ENCODE peak calls at places on chromosomes 5 and 9, in ten cellular contexts. S is RWPE1, E is dorsolateral prefrontal cortex, P is A673, H is WTC11, K is gastrocnemius medialis, U is endodermal cell, Y is lower lobe of right lung, V is right lobe of liver, D is GM12864. R is an unnamed sample.

GRCh38 chr5:99025298-99026045 is 96.7 kb upstream of the CHD1 start:
- DNase-seq in S (no peak), E (no peak), P (no peak), H (no peak), K (no peak), U (no peak), Y (no peak), V (peak), D (no peak), R (no peak)

GRCh38 chr9:129173296-129174101 is 4.6 kb downstream of the IER5L start:
- DNase-seq in S (no peak), E (no peak), P (no peak), H (no peak), K (no peak), U (no peak), Y (no peak), V (no peak), D (no peak), R (no peak)

GRCh38 chr9:105510024-105510423 is 47.9 kb upstream of the FKTN start:
- DNase-seq in S (peak), E (no peak), P (peak), H (no peak), K (no peak), U (no peak), Y (no peak), V (no peak), D (no peak), R (no peak)

GRCh38 chr5:118647587-118647986 is 340.8 kb downstream of the DTWD2 start:
- DNase-seq in S (no peak), E (no peak), P (no peak), H (no peak), K (no peak), U (peak), Y (no peak), V (no peak), D (no peak), R (no peak)

GRCh38 chr9:131984564-131984963 is 95.1 kb downstream of the MED27 start:
- DNase-seq in S (no peak), E (no peak), P (no peak), H (no peak), K (no peak), U (no peak), Y (no peak), V (no peak), D (no peak), R (no peak)

GRCh38 chr9:90022474-90022873 is 417.7 kb downstream of the GADD45G start:
- DNase-seq in S (no peak), E (no peak), P (no peak), H (no peak), K (no peak), U (peak), Y (no peak), V (no peak), D (no peak), R (no peak)

GRCh38 chr5:80554646-80555045 is 15.4 kb downstream of the ANKRD34B start:
- DNase-seq in S (no peak), E (no peak), P (no peak), H (peak), K (no peak), U (peak), Y (no peak), V (no peak), D (no peak), R (no peak)

GRCh38 chr5:126446498-126447224 is 23.5 kb downstream of the GRAMD2B start:
- DNase-seq in S (peak), E (no peak), P (no peak), H (no peak), K (no peak), U (no peak), Y (no peak), V (no peak), D (no peak), R (no peak)

GRCh38 chr9:32424616-32425015 is 40.2 kb downstream of the ACO1 start:
- DNase-seq in S (no peak), E (no peak), P (no peak), H (no peak), K (no peak), U (no peak), Y (no peak), V (no peak), D (no peak), R (no peak)

GRCh38 chr9:76688471-76689238 is 75.6 kb upstream of the PCA3 start:
- DNase-seq in S (no peak), E (no peak), P (no peak), H (no peak), K (no peak), U (no peak), Y (no peak), V (no peak), D (no peak), R (no peak)

GRCh38 chr9:135909371-135909770 is 2.0 kb upstream of the CAMSAP1 start:
- DNase-seq in S (no peak), E (no peak), P (no peak), H (no peak), K (no peak), U (no peak), Y (no peak), V (no peak), D (no peak), R (no peak)

GRCh38 chr9:88056876-88057275 is 81.4 kb downstream of the SPATA31C2 start:
- DNase-seq in S (no peak), E (no peak), P (no peak), H (no peak), K (no peak), U (peak), Y (no peak), V (no peak), D (no peak), R (no peak)

GRCh38 chr5:93585753-93586385 is 2.8 kb downstream of the NR2F1 start:
- DNase-seq in S (no peak), E (no peak), P (no peak), H (no peak), K (no peak), U (no peak), Y (no peak), V (no peak), D (no peak), R (no peak)

GRCh38 chr5:157486861-157487260 is 26.8 kb downstream of the NIPAL4 start:
- DNase-seq in S (no peak), E (no peak), P (no peak), H (no peak), K (no peak), U (no peak), Y (no peak), V (no peak), D (no peak), R (no peak)

GRCh38 chr5:134228624-134229023 is 2.8 kb upstream of the PPP2CA start:
- DNase-seq in S (no peak), E (no peak), P (no peak), H (no peak), K (no peak), U (no peak), Y (no peak), V (no peak), D (no peak), R (no peak)

GRCh38 chr5:144467795-144468194 is 297.1 kb downstream of the KCTD16 start:
- DNase-seq in S (peak), E (no peak), P (peak), H (peak), K (no peak), U (peak), Y (no peak), V (peak), D (no peak), R (peak)

GRCh38 chr5:126594676-126595485 is at the start of gene ALDH7A1:
- DNase-seq in S (peak), E (peak), P (peak), H (peak), K (peak), U (peak), Y (peak), V (peak), D (peak), R (peak)

GRCh38 chr5:98982880-98983279 is 54.1 kb upstream of the CHD1 start:
- DNase-seq in S (no peak), E (no peak), P (no peak), H (no peak), K (no peak), U (no peak), Y (no peak), V (no peak), D (no peak), R (no peak)

GRCh38 chr5:150780816-150781221 is 2.3 kb downstream of the SMIM3 start:
- DNase-seq in S (peak), E (no peak), P (no peak), H (no peak), K (no peak), U (no peak), Y (no peak), V (no peak), D (no peak), R (no peak)

GRCh38 chr9:113467183-113467582 is 3.7 kb downstream of the RGS3 start:
- DNase-seq in S (no peak), E (no peak), P (no peak), H (no peak), K (no peak), U (no peak), Y (no peak), V (no peak), D (no peak), R (no peak)

GRCh38 chr9:28073278-28073677 is 500.0 kb upstream of the C9orf72 start:
- DNase-seq in S (peak), E (no peak), P (peak), H (peak), K (no peak), U (peak), Y (no peak), V (no peak), D (no peak), R (peak)

GRCh38 chr9:137308102-137308619 is 6.1 kb upstream of the NRARP start:
- DNase-seq in S (no peak), E (no peak), P (no peak), H (no peak), K (no peak), U (peak), Y (no peak), V (no peak), D (no peak), R (no peak)

GRCh38 chr5:7876867-7877266 is 7.9 kb downstream of the MTRR start:
- DNase-seq in S (peak), E (no peak), P (peak), H (no peak), K (no peak), U (no peak), Y (no peak), V (no peak), D (no peak), R (no peak)

GRCh38 chr5:167653645-167654106 is 637.8 kb upstream of the WWC1 start:
- DNase-seq in S (peak), E (no peak), P (no peak), H (no peak), K (no peak), U (no peak), Y (no peak), V (no peak), D (no peak), R (no peak)

GRCh38 chr9:114777841-114778240 is 28.0 kb downstream of the TNFSF15 start:
- DNase-seq in S (no peak), E (no peak), P (no peak), H (no peak), K (no peak), U (no peak), Y (no peak), V (no peak), D (no peak), R (no peak)

GRCh38 chr5:60540855-60541805 is 158.8 kb downstream of the DEPDC1B start:
- DNase-seq in S (no peak), E (no peak), P (no peak), H (no peak), K (no peak), U (peak), Y (no peak), V (no peak), D (no peak), R (no peak)

GRCh38 chr5:112179290-112179689 is 239.8 kb downstream of the EPB41L4A start:
- DNase-seq in S (no peak), E (no peak), P (no peak), H (no peak), K (no peak), U (no peak), Y (no peak), V (no peak), D (no peak), R (no peak)

GRCh38 chr5:177107159-177107558 is 20.4 kb downstream of the FGFR4 start:
- DNase-seq in S (no peak), E (no peak), P (no peak), H (no peak), K (no peak), U (no peak), Y (no peak), V (no peak), D (no peak), R (no peak)

GRCh38 chr5:9519537-9519936 is 26.3 kb downstream of the SEMA5A start:
- DNase-seq in S (no peak), E (no peak), P (no peak), H (no peak), K (peak), U (no peak), Y (no peak), V (no peak), D (no peak), R (no peak)

GRCh38 chr5:133882107-133882695 is 86.2 kb downstream of the C5orf15 start:
- DNase-seq in S (no peak), E (no peak), P (no peak), H (no peak), K (no peak), U (no peak), Y (no peak), V (no peak), D (no peak), R (no peak)

DNA sequence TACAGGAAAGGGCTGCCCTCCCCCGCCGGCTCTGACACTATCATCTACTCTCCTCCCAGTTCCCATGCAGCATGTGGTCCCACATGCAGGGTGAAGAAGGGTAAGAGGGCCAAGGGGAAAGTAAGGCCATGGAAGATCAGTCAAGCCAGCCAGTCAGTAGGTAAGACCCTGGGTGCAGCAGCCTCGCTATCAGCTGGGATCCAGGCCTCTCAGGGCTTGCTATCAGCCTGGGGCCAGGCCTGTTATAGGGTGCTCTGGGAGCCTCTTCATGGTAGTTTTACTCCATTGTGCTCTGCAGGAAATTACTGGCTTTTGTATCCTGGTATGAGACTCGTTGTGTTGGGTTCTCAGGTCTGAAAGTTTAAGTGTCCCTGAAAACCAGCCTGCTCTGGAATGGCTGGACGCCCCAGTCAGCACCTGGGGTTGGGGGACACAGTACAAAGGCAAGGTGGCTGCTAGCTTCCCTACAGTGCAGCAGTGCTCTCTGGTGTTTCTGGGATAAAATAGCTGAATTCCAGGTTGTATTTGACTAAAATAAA is 21.4 kb downstream of the SLC22A4 start:
- DNase-seq in S (no peak), E (no peak), P (no peak), H (no peak), K (no peak), U (no peak), Y (no peak), V (no peak), D (no peak), R (no peak)
- TF ChIP-seq CTCF in S (no peak), E (peak), P (no peak), H (no peak), K (no peak), U (peak), Y (no peak), V (no peak), D (no peak), R (no peak)

DNA sequence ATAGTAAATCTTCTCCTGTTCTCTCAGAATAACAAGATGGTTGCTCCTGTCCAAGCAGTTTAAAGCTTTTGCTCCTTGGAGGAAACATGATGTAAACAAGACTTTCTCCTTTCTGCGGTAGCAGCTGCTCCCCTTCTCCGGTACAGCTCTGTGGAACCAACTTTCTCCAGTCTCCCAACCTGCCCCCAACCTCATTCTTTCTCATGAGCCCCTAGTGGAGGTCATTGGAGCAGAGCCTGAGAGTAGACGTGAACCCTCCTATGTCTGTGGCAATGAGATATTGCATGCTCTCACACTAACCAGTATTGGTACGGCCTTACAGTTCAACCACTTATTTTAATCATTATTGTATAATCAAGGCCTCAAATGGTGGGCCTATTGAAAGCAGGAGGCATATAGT is 483.8 kb upstream of the CDH10 start:
- DNase-seq in S (no peak), E (no peak), P (no peak), H (peak), K (no peak), U (peak), Y (no peak), V (no peak), D (no peak), R (no peak)
- TF ChIP-seq CTCF in S (no peak), E (no peak), P (no peak), H (no peak), K (no peak), U (peak), Y (no peak), V (no peak), D (no peak), R (no peak)

GRCh38 chr5:141948812-141949211 is 9.2 kb downstream of the PCDH12 start:
- DNase-seq in S (no peak), E (no peak), P (no peak), H (no peak), K (no peak), U (no peak), Y (no peak), V (no peak), D (no peak), R (no peak)

GRCh38 chr5:141945511-141946024 is 12.4 kb downstream of the PCDH12 start:
- DNase-seq in S (no peak), E (no peak), P (no peak), H (no peak), K (peak), U (peak), Y (no peak), V (peak), D (no peak), R (no peak)

GRCh38 chr5:141944086-141944485 is 13.9 kb downstream of the PCDH12 start:
- DNase-seq in S (peak), E (no peak), P (no peak), H (no peak), K (no peak), U (no peak), Y (no peak), V (no peak), D (no peak), R (no peak)

GRCh38 chr5:141950207-141951005 is 7.6 kb downstream of the PCDH12 start:
- DNase-seq in S (no peak), E (no peak), P (no peak), H (no peak), K (no peak), U (no peak), Y (no peak), V (no peak), D (no peak), R (no peak)

GRCh38 chr5:141947366-141947765 is 10.6 kb downstream of the PCDH12 start:
- DNase-seq in S (no peak), E (no peak), P (no peak), H (no peak), K (no peak), U (no peak), Y (no peak), V (no peak), D (no peak), R (no peak)
- TF ChIP-seq CTCF in S (no peak), E (no peak), P (no peak), H (no peak), K (no peak), U (no peak), Y (no peak), V (no peak), D (no peak), R (no peak)

GRCh38 chr9:12723409-12724028 is 30.3 kb downstream of the TYRP1 start:
- DNase-seq in S (no peak), E (no peak), P (peak), H (no peak), K (no peak), U (no peak), Y (no peak), V (no peak), D (no peak), R (no peak)
- TF ChIP-seq CTCF in S (peak), E (peak), P (peak), H (no peak), K (no peak), U (peak), Y (peak), V (peak), D (no peak), R (peak)

DNA sequence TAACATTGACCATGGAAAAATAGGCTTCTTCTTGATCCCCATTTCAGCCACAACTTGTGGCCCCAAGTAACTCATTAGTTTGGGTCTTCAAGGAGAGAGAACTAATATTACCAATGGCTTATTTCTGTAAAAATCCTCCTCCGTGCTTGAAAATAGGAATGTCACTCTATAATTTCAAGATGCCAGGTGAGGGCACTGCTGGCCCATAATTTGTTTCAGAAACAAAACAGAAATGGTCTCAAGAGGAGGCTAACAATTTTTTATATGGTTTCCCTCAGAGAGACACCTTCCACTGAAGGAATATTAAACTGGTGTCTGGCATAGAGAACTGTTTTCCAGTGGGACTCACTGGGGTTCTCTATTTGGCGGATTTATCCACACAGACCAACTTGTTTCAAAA is 437.0 kb upstream of the TRPC7 start:
- DNase-seq in S (peak), E (no peak), P (no peak), H (no peak), K (peak), U (peak), Y (no peak), V (no peak), D (no peak), R (no peak)
- TF ChIP-seq CTCF in S (no peak), E (peak), P (peak), H (no peak), K (peak), U (peak), Y (no peak), V (no peak), D (no peak), R (peak)

GRCh38 chr5:66015296-66015960 is 89.1 kb downstream of the ERBIN start:
- DNase-seq in S (no peak), E (no peak), P (no peak), H (no peak), K (no peak), U (no peak), Y (no peak), V (no peak), D (no peak), R (no peak)
- TF ChIP-seq CTCF in S (no peak), E (no peak), P (no peak), H (no peak), K (no peak), U (no peak), Y (no peak), V (no peak), D (no peak), R (no peak)

DNA sequence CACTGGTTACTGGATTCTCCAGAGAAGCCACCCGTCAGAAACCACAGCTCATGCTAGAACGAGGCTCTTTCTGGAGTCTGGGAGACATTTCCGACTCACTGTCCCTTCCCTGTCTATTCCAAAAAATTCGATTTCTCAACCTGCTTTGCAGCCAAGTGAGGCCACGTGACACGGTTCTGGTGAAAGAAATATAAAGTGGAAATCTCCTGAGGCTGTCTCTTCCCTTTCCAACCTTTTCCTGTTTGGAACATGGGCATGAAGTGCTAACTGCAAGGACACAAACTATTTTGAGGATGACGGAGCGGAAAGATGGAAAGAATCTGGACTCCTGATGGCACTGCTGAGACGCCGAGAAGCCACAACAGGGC is 6.1 kb upstream of the PTGS1 start:
- DNase-seq in S (no peak), E (no peak), P (no peak), H (no peak), K (peak), U (no peak), Y (no peak), V (no peak), D (no peak), R (no peak)
- TF ChIP-seq CTCF in S (no peak), E (no peak), P (no peak), H (no peak), K (no peak), U (no peak), Y (no peak), V (no peak), D (no peak), R (no peak)

R was measured in neural crest cell.